ENCODE peak calls at places on chromosome 18, in eight cellular contexts. P is CD8-positive, alpha-beta T cell; K is GM23248; C is heart left ventricle; J is RWPE2; U is CD8-positive, alpha-beta memory T cell; W is aorta; Q is transverse colon. I is an unnamed sample.

GRCh38 chr18:76351961-76352581 is 143.0 kb downstream of the ZNF516 start:
- DNase-seq in P (no peak), K (peak; percentile 91), C (no peak), J (no peak), U (no peak), W (no peak), Q (peak; percentile 68), I (no peak)

GRCh38 chr18:32276896-32277295 is 87.1 kb downstream of the MEP1B start:
- DNase-seq in P (no peak), K (peak; percentile 31), C (no peak), J (no peak), U (no peak), W (no peak), Q (no peak), I (no peak)

GRCh38 chr18:23541349-23542093 is 38.2 kb downstream of the RMC1 start:
- DNase-seq in P (no peak), K (no peak), C (no peak), J (no peak), U (no peak), W (no peak), Q (no peak), I (no peak)

GRCh38 chr18:51666717-51667320 is 469.3 kb upstream of the MEX3C start:
- DNase-seq in P (no peak), K (peak; percentile 10), C (peak; percentile 59), J (no peak), U (no peak), W (no peak), Q (no peak), I (peak; percentile 40)

GRCh38 chr18:5914016-5914415 is 18.7 kb upstream of the TMEM200C start:
- DNase-seq in P (no peak), K (peak; percentile 19), C (no peak), J (no peak), U (no peak), W (no peak), Q (no peak), I (no peak)

GRCh38 chr18:11955299-11956029 is 25.8 kb upstream of the IMPA2 start:
- DNase-seq in P (no peak), K (peak; percentile 84), C (peak; percentile 76), J (no peak), U (no peak), W (peak; percentile 81), Q (peak; percentile 28), I (peak; percentile 37)

GRCh38 chr18:24432618-24433017 is 6.1 kb downstream of the IMPACT start:
- DNase-seq in P (no peak), K (no peak), C (no peak), J (no peak), U (no peak), W (no peak), Q (no peak), I (no peak)

GRCh38 chr18:34816183-34816582 is 106.1 kb downstream of the DTNA start:
- DNase-seq in P (no peak), K (no peak), C (no peak), J (no peak), U (no peak), W (no peak), Q (no peak), I (no peak)

GRCh38 chr18:68362907-68363306 is 352.0 kb downstream of the TMX3 start:
- DNase-seq in P (no peak), K (no peak), C (no peak), J (no peak), U (no peak), W (no peak), Q (no peak), I (no peak)

GRCh38 chr18:35393716-35394115 is 16.6 kb upstream of the ZNF396 start:
- DNase-seq in P (no peak), K (no peak), C (no peak), J (no peak), U (no peak), W (no peak), Q (no peak), I (no peak)

GRCh38 chr18:28183418-28184078 is 6.6 kb upstream of the CDH2 start:
- DNase-seq in P (no peak), K (peak; percentile 60), C (no peak), J (no peak), U (no peak), W (no peak), Q (no peak), I (no peak)

GRCh38 chr18:57543560-57543959 is 42.9 kb downstream of the FECH start:
- DNase-seq in P (no peak), K (no peak), C (no peak), J (no peak), U (no peak), W (no peak), Q (no peak), I (no peak)

GRCh38 chr18:77054288-77054605 is 78.3 kb downstream of the MBP start:
- DNase-seq in P (no peak), K (no peak), C (no peak), J (no peak), U (no peak), W (no peak), Q (no peak), I (no peak)

GRCh38 chr18:30248061-30248460 is 794.5 kb downstream of the DSC3 start:
- DNase-seq in P (no peak), K (no peak), C (no peak), J (no peak), U (no peak), W (no peak), Q (no peak), I (no peak)

GRCh38 chr18:65938592-65939372 is 188.0 kb downstream of the CDH7 start:
- DNase-seq in P (no peak), K (peak; percentile 2), C (no peak), J (no peak), U (no peak), W (no peak), Q (peak; percentile 14), I (no peak)

GRCh38 chr18:55489034-55489741 is 98.8 kb downstream of the TCF4 start:
- DNase-seq in P (no peak), K (no peak), C (no peak), J (no peak), U (no peak), W (no peak), Q (no peak), I (no peak)

GRCh38 chr18:55559735-55560134 is 28.3 kb downstream of the TCF4 start:
- DNase-seq in P (no peak), K (no peak), C (no peak), J (no peak), U (no peak), W (no peak), Q (no peak), I (no peak)

GRCh38 chr18:48997681-48997984 is 46.9 kb upstream of the SMAD7 start:
- DNase-seq in P (no peak), K (no peak), C (no peak), J (no peak), U (no peak), W (no peak), Q (no peak), I (no peak)

GRCh38 chr18:48997985-48998831 is 47.4 kb upstream of the SMAD7 start:
- DNase-seq in P (no peak), K (peak; percentile 99), C (peak; percentile 70), J (peak; percentile 95), U (no peak), W (peak; percentile 93), Q (no peak), I (peak; percentile 56)

GRCh38 chr18:48996041-48996440 is 45.3 kb upstream of the SMAD7 start:
- DNase-seq in P (no peak), K (no peak), C (no peak), J (no peak), U (no peak), W (no peak), Q (no peak), I (no peak)

GRCh38 chr18:48994926-48995835 is 44.4 kb upstream of the SMAD7 start:
- DNase-seq in P (no peak), K (no peak), C (peak; percentile 33), J (no peak), U (no peak), W (no peak), Q (no peak), I (no peak)

GRCh38 chr18:48996901-48997463 is 46.2 kb upstream of the SMAD7 start:
- DNase-seq in P (no peak), K (peak; percentile 95), C (peak; percentile 38), J (no peak), U (peak; percentile 68), W (no peak), Q (no peak), I (no peak)
- H3K27ac ChIP-seq in P (no peak overlapping the region), K (peak overlapping the region; percentile 98), C (peak overlapping the region; percentile 72), J (peak overlapping the region; percentile 81), U (peak overlapping the region; percentile 47), W (no peak overlapping the region), Q (peak overlapping the region; percentile 50), I (no peak overlapping the region)

GRCh38 chr18:37253424-37254255 is 312.0 kb downstream of the CELF4 start:
- DNase-seq in P (no peak), K (peak; percentile 25), C (peak; percentile 59), J (no peak), U (no peak), W (no peak), Q (no peak), I (peak; percentile 8)

GRCh38 chr18:37252854-37253396 is 312.7 kb downstream of the CELF4 start:
- DNase-seq in P (no peak), K (no peak), C (peak; percentile 20), J (peak; percentile 11), U (no peak), W (no peak), Q (no peak), I (no peak)

GRCh38 chr18:37254256-37254880 is 311.2 kb downstream of the CELF4 start:
- DNase-seq in P (no peak), K (peak; percentile 14), C (peak; percentile 48), J (peak; percentile 21), U (no peak), W (no peak), Q (no peak), I (no peak)

GRCh38 chr18:37252342-37252741 is 313.3 kb downstream of the CELF4 start:
- DNase-seq in P (no peak), K (no peak), C (peak; percentile 14), J (no peak), U (no peak), W (no peak), Q (no peak), I (no peak)

DNA sequence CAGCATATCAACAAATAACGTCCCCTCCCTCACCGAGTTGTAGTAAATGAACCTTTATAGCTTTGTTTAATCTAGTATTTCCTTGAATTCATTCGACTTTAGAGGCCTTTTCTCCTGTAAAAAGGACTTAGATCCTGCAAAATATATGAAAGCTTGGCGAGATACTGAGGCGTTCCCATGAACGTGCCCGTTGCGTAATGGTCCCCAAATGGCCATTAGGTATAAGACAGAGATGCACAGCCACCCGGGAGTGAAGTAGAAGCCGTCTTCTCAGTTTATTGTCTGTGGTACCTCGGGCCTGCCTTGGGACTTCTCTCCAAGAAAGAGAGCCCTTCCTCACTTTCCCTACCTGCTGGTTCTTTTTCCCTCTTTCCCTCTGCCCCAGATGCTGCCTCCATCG is 310.6 kb downstream of the CELF4 start:
- DNase-seq in P (no peak), K (no peak), C (no peak), J (peak; percentile 17), U (no peak), W (no peak), Q (no peak), I (no peak)
- H3K27ac ChIP-seq in P (no peak overlapping the region), K (no peak overlapping the region), C (no peak overlapping the region), J (no peak overlapping the region), U (no peak overlapping the region), W (no peak overlapping the region), Q (no peak overlapping the region), I (no peak overlapping the region)

GRCh38 chr18:10519366-10519765 is 6.5 kb upstream of the NAPG start:
- DNase-seq in P (no peak), K (peak; percentile 41), C (no peak), J (no peak), U (no peak), W (no peak), Q (no peak), I (no peak)
- H3K27ac ChIP-seq in P (no peak overlapping the region), K (peak overlapping the region; percentile 53), C (no peak overlapping the region), J (no peak overlapping the region), U (no peak overlapping the region), W (no peak overlapping the region), Q (peak overlapping the region; percentile 53), I (peak overlapping the region; percentile 39)

GRCh38 chr18:45667056-45667455 is 51.8 kb downstream of the SLC14A2 start:
- DNase-seq in P (no peak), K (no peak), C (no peak), J (no peak), U (no peak), W (no peak), Q (no peak), I (no peak)
- H3K27ac ChIP-seq in P (no peak overlapping the region), K (no peak overlapping the region), C (no peak overlapping the region), J (no peak overlapping the region), U (no peak overlapping the region), W (no peak overlapping the region), Q (no peak overlapping the region), I (no peak overlapping the region)